ENCODE peak calls at places on chromosomes 11 and 22, in nine cellular contexts. One of them, this sample, is unnamed.

GRCh38 chr11:101844608-101845007 is 70.2 kb upstream of the CEP126 start:
- DNase-seq in T-helper 2 cell: no peak
- DNase-seq in stomach: no peak
- DNase-seq in EH: no peak
- DNase-seq in KG1: no peak
- DNase-seq in progenitor cell of endocrine pancreas: no peak
- DNase-seq in stimulated activated CD4-positive, alpha-beta T cell treated with anti-CD3 and anti-CD28 coated beads, Interleukin-1b, Interleukin-23, amount 100 ng/mL, for 24 hours: no peak
- DNase-seq in stimulated activated naive B cell treated with anti-CD40 and anti-IgM and Interleukin-4, amounts not matched to agents 10 μg/mL and 1 μg/mL and 100 μg/mL, for 72 hours: no peak
- DNase-seq in naive B cell: no peak
- DNase-seq in this sample: no peak

GRCh38 chr22:24553597-24554315 is 1.2 kb downstream of the GUCD1 start:
- DNase-seq in stimulated activated CD4-positive, alpha-beta T cell treated with anti-CD3 and anti-CD28 coated beads, Interleukin-1b, Interleukin-23, amount 100 ng/mL, for 24 hours: no peak
- DNase-seq in T-helper 2 cell: no peak
- DNase-seq in KG1: no peak
- DNase-seq in stimulated activated naive B cell treated with anti-CD40 and anti-IgM and Interleukin-4, amounts not matched to agents 10 μg/mL and 1 μg/mL and 100 μg/mL, for 72 hours: no peak
- DNase-seq in progenitor cell of endocrine pancreas: no peak
- DNase-seq in EH: peak; percentile 40
- DNase-seq in naive B cell: no peak
- DNase-seq in stomach: peak; percentile 62
- DNase-seq in this sample: no peak

GRCh38 chr11:67998150-67999045 is 5.5 kb downstream of the UNC93B1 start:
- DNase-seq in stomach: no peak
- DNase-seq in EH: no peak
- DNase-seq in stimulated activated CD4-positive, alpha-beta T cell treated with anti-CD3 and anti-CD28 coated beads, Interleukin-1b, Interleukin-23, amount 100 ng/mL, for 24 hours: no peak
- DNase-seq in stimulated activated naive B cell treated with anti-CD40 and anti-IgM and Interleukin-4, amounts not matched to agents 10 μg/mL and 1 μg/mL and 100 μg/mL, for 72 hours: no peak
- DNase-seq in progenitor cell of endocrine pancreas: no peak
- DNase-seq in KG1: no peak
- DNase-seq in T-helper 2 cell: no peak
- DNase-seq in naive B cell: no peak
- DNase-seq in this sample: peak; percentile 67

GRCh38 chr11:70281114-70281729 is 10.7 kb downstream of the PPFIA1 start:
- DNase-seq in T-helper 2 cell: no peak
- DNase-seq in progenitor cell of endocrine pancreas: no peak
- DNase-seq in stimulated activated CD4-positive, alpha-beta T cell treated with anti-CD3 and anti-CD28 coated beads, Interleukin-1b, Interleukin-23, amount 100 ng/mL, for 24 hours: no peak
- DNase-seq in stomach: no peak
- DNase-seq in stimulated activated naive B cell treated with anti-CD40 and anti-IgM and Interleukin-4, amounts not matched to agents 10 μg/mL and 1 μg/mL and 100 μg/mL, for 72 hours: no peak
- DNase-seq in KG1: no peak
- DNase-seq in naive B cell: no peak
- DNase-seq in EH: peak; percentile 82
- DNase-seq in this sample: peak; percentile 81

GRCh38 chr11:35146074-35146521 is 7.1 kb downstream of the CD44 start:
- DNase-seq in EH: no peak
- DNase-seq in KG1: no peak
- DNase-seq in stimulated activated CD4-positive, alpha-beta T cell treated with anti-CD3 and anti-CD28 coated beads, Interleukin-1b, Interleukin-23, amount 100 ng/mL, for 24 hours: peak; percentile 55
- DNase-seq in stomach: no peak
- DNase-seq in progenitor cell of endocrine pancreas: no peak
- DNase-seq in stimulated activated naive B cell treated with anti-CD40 and anti-IgM and Interleukin-4, amounts not matched to agents 10 μg/mL and 1 μg/mL and 100 μg/mL, for 72 hours: peak; percentile 70
- DNase-seq in naive B cell: no peak
- DNase-seq in T-helper 2 cell: peak; percentile 33
- DNase-seq in this sample: no peak

GRCh38 chr11:112292785-112293407 is 32.2 kb upstream of the PLET1 start:
- DNase-seq in naive B cell: no peak
- DNase-seq in stimulated activated naive B cell treated with anti-CD40 and anti-IgM and Interleukin-4, amounts not matched to agents 10 μg/mL and 1 μg/mL and 100 μg/mL, for 72 hours: no peak
- DNase-seq in stomach: peak; percentile 44
- DNase-seq in progenitor cell of endocrine pancreas: no peak
- DNase-seq in KG1: no peak
- DNase-seq in EH: peak; percentile 98
- DNase-seq in stimulated activated CD4-positive, alpha-beta T cell treated with anti-CD3 and anti-CD28 coated beads, Interleukin-1b, Interleukin-23, amount 100 ng/mL, for 24 hours: no peak
- DNase-seq in T-helper 2 cell: no peak
- DNase-seq in this sample: no peak

GRCh38 chr11:65851083-65851579 is 6.8 kb downstream of the CFL1 start:
- DNase-seq in EH: peak; percentile 51
- DNase-seq in stomach: no peak
- DNase-seq in KG1: no peak
- DNase-seq in stimulated activated naive B cell treated with anti-CD40 and anti-IgM and Interleukin-4, amounts not matched to agents 10 μg/mL and 1 μg/mL and 100 μg/mL, for 72 hours: no peak
- DNase-seq in naive B cell: no peak
- DNase-seq in T-helper 2 cell: no peak
- DNase-seq in stimulated activated CD4-positive, alpha-beta T cell treated with anti-CD3 and anti-CD28 coated beads, Interleukin-1b, Interleukin-23, amount 100 ng/mL, for 24 hours: no peak
- DNase-seq in progenitor cell of endocrine pancreas: no peak
- DNase-seq in this sample: peak; percentile 61

GRCh38 chr11:120881591-120881990 is 142.3 kb upstream of the TBCEL start:
- DNase-seq in progenitor cell of endocrine pancreas: no peak
- DNase-seq in stimulated activated CD4-positive, alpha-beta T cell treated with anti-CD3 and anti-CD28 coated beads, Interleukin-1b, Interleukin-23, amount 100 ng/mL, for 24 hours: no peak
- DNase-seq in naive B cell: no peak
- DNase-seq in stomach: no peak
- DNase-seq in T-helper 2 cell: no peak
- DNase-seq in stimulated activated naive B cell treated with anti-CD40 and anti-IgM and Interleukin-4, amounts not matched to agents 10 μg/mL and 1 μg/mL and 100 μg/mL, for 72 hours: no peak
- DNase-seq in EH: no peak
- DNase-seq in KG1: no peak
- DNase-seq in this sample: no peak

GRCh38 chr11:45102361-45102809 is 44.1 kb upstream of the PRDM11 start:
- DNase-seq in T-helper 2 cell: no peak
- DNase-seq in stomach: no peak
- DNase-seq in KG1: no peak
- DNase-seq in naive B cell: no peak
- DNase-seq in progenitor cell of endocrine pancreas: no peak
- DNase-seq in stimulated activated CD4-positive, alpha-beta T cell treated with anti-CD3 and anti-CD28 coated beads, Interleukin-1b, Interleukin-23, amount 100 ng/mL, for 24 hours: no peak
- DNase-seq in EH: no peak
- DNase-seq in stimulated activated naive B cell treated with anti-CD40 and anti-IgM and Interleukin-4, amounts not matched to agents 10 μg/mL and 1 μg/mL and 100 μg/mL, for 72 hours: no peak
- DNase-seq in this sample: no peak

GRCh38 chr11:34356918-34357645 is 728 bp downstream of the ABTB2 start:
- DNase-seq in stimulated activated CD4-positive, alpha-beta T cell treated with anti-CD3 and anti-CD28 coated beads, Interleukin-1b, Interleukin-23, amount 100 ng/mL, for 24 hours: peak; percentile 23
- DNase-seq in naive B cell: peak; percentile 37
- DNase-seq in stimulated activated naive B cell treated with anti-CD40 and anti-IgM and Interleukin-4, amounts not matched to agents 10 μg/mL and 1 μg/mL and 100 μg/mL, for 72 hours: peak; percentile 44
- DNase-seq in progenitor cell of endocrine pancreas: peak; percentile 51
- DNase-seq in stomach: peak; percentile 63
- DNase-seq in EH: peak; percentile 64
- DNase-seq in T-helper 2 cell: peak; percentile 35
- DNase-seq in KG1: peak; percentile 43
- DNase-seq in this sample: peak; percentile 91

GRCh38 chr22:22595001-22595835 is 36.2 kb upstream of the PRAME start:
- DNase-seq in T-helper 2 cell: no peak
- DNase-seq in KG1: no peak
- DNase-seq in EH: no peak
- DNase-seq in stomach: no peak
- DNase-seq in naive B cell: no peak
- DNase-seq in stimulated activated naive B cell treated with anti-CD40 and anti-IgM and Interleukin-4, amounts not matched to agents 10 μg/mL and 1 μg/mL and 100 μg/mL, for 72 hours: no peak
- DNase-seq in stimulated activated CD4-positive, alpha-beta T cell treated with anti-CD3 and anti-CD28 coated beads, Interleukin-1b, Interleukin-23, amount 100 ng/mL, for 24 hours: no peak
- DNase-seq in progenitor cell of endocrine pancreas: no peak
- DNase-seq in this sample: no peak

GRCh38 chr11:114479331-114479730 is 40.1 kb downstream of the REXO2 start:
- DNase-seq in stimulated activated naive B cell treated with anti-CD40 and anti-IgM and Interleukin-4, amounts not matched to agents 10 μg/mL and 1 μg/mL and 100 μg/mL, for 72 hours: no peak
- DNase-seq in KG1: no peak
- DNase-seq in EH: peak; percentile 9
- DNase-seq in T-helper 2 cell: no peak
- DNase-seq in naive B cell: no peak
- DNase-seq in progenitor cell of endocrine pancreas: no peak
- DNase-seq in stomach: no peak
- DNase-seq in stimulated activated CD4-positive, alpha-beta T cell treated with anti-CD3 and anti-CD28 coated beads, Interleukin-1b, Interleukin-23, amount 100 ng/mL, for 24 hours: no peak
- DNase-seq in this sample: no peak

GRCh38 chr11:44833869-44834452 is 107.2 kb downstream of the TSPAN18 start:
- DNase-seq in progenitor cell of endocrine pancreas: no peak
- DNase-seq in naive B cell: no peak
- DNase-seq in EH: no peak
- DNase-seq in T-helper 2 cell: no peak
- DNase-seq in stimulated activated CD4-positive, alpha-beta T cell treated with anti-CD3 and anti-CD28 coated beads, Interleukin-1b, Interleukin-23, amount 100 ng/mL, for 24 hours: no peak
- DNase-seq in stomach: no peak
- DNase-seq in KG1: no peak
- DNase-seq in stimulated activated naive B cell treated with anti-CD40 and anti-IgM and Interleukin-4, amounts not matched to agents 10 μg/mL and 1 μg/mL and 100 μg/mL, for 72 hours: no peak
- DNase-seq in this sample: peak; percentile 40

GRCh38 chr11:19281041-19281440 is 40.3 kb upstream of the E2F8 start:
- DNase-seq in stimulated activated CD4-positive, alpha-beta T cell treated with anti-CD3 and anti-CD28 coated beads, Interleukin-1b, Interleukin-23, amount 100 ng/mL, for 24 hours: no peak
- DNase-seq in progenitor cell of endocrine pancreas: no peak
- DNase-seq in T-helper 2 cell: no peak
- DNase-seq in naive B cell: no peak
- DNase-seq in KG1: no peak
- DNase-seq in EH: no peak
- DNase-seq in stimulated activated naive B cell treated with anti-CD40 and anti-IgM and Interleukin-4, amounts not matched to agents 10 μg/mL and 1 μg/mL and 100 μg/mL, for 72 hours: no peak
- DNase-seq in stomach: no peak
- DNase-seq in this sample: no peak

GRCh38 chr11:117009905-117010605 is 88.2 kb downstream of the SIK3 start:
- DNase-seq in T-helper 2 cell: no peak
- DNase-seq in naive B cell: no peak
- DNase-seq in progenitor cell of endocrine pancreas: no peak
- DNase-seq in stimulated activated CD4-positive, alpha-beta T cell treated with anti-CD3 and anti-CD28 coated beads, Interleukin-1b, Interleukin-23, amount 100 ng/mL, for 24 hours: no peak
- DNase-seq in stomach: no peak
- DNase-seq in EH: peak; percentile 16
- DNase-seq in stimulated activated naive B cell treated with anti-CD40 and anti-IgM and Interleukin-4, amounts not matched to agents 10 μg/mL and 1 μg/mL and 100 μg/mL, for 72 hours: no peak
- DNase-seq in KG1: no peak
- DNase-seq in this sample: no peak

GRCh38 chr22:32619614-32620426 is 145.2 kb downstream of the FBXO7 start:
- DNase-seq in stimulated activated naive B cell treated with anti-CD40 and anti-IgM and Interleukin-4, amounts not matched to agents 10 μg/mL and 1 μg/mL and 100 μg/mL, for 72 hours: no peak
- DNase-seq in stimulated activated CD4-positive, alpha-beta T cell treated with anti-CD3 and anti-CD28 coated beads, Interleukin-1b, Interleukin-23, amount 100 ng/mL, for 24 hours: no peak
- DNase-seq in stomach: no peak
- DNase-seq in naive B cell: no peak
- DNase-seq in EH: peak; percentile 83
- DNase-seq in progenitor cell of endocrine pancreas: no peak
- DNase-seq in KG1: no peak
- DNase-seq in T-helper 2 cell: no peak
- DNase-seq in this sample: peak; percentile 88

GRCh38 chr22:50089231-50090140 is at the start of gene MOV10L1:
- DNase-seq in KG1: no peak
- DNase-seq in stimulated activated CD4-positive, alpha-beta T cell treated with anti-CD3 and anti-CD28 coated beads, Interleukin-1b, Interleukin-23, amount 100 ng/mL, for 24 hours: no peak
- DNase-seq in T-helper 2 cell: no peak
- DNase-seq in stomach: no peak
- DNase-seq in EH: no peak
- DNase-seq in progenitor cell of endocrine pancreas: no peak
- DNase-seq in stimulated activated naive B cell treated with anti-CD40 and anti-IgM and Interleukin-4, amounts not matched to agents 10 μg/mL and 1 μg/mL and 100 μg/mL, for 72 hours: no peak
- DNase-seq in naive B cell: no peak
- DNase-seq in this sample: no peak

GRCh38 chr11:8292351-8292750 is 28.7 kb upstream of the LMO1 start:
- DNase-seq in KG1: no peak
- DNase-seq in stomach: no peak
- DNase-seq in stimulated activated CD4-positive, alpha-beta T cell treated with anti-CD3 and anti-CD28 coated beads, Interleukin-1b, Interleukin-23, amount 100 ng/mL, for 24 hours: no peak
- DNase-seq in T-helper 2 cell: no peak
- DNase-seq in EH: no peak
- DNase-seq in stimulated activated naive B cell treated with anti-CD40 and anti-IgM and Interleukin-4, amounts not matched to agents 10 μg/mL and 1 μg/mL and 100 μg/mL, for 72 hours: no peak
- DNase-seq in progenitor cell of endocrine pancreas: no peak
- DNase-seq in naive B cell: no peak
- DNase-seq in this sample: no peak

GRCh38 chr11:15711311-15711710 is 596.6 kb downstream of the INSC start:
- DNase-seq in progenitor cell of endocrine pancreas: no peak
- DNase-seq in T-helper 2 cell: no peak
- DNase-seq in stomach: no peak
- DNase-seq in EH: no peak
- DNase-seq in naive B cell: no peak
- DNase-seq in stimulated activated CD4-positive, alpha-beta T cell treated with anti-CD3 and anti-CD28 coated beads, Interleukin-1b, Interleukin-23, amount 100 ng/mL, for 24 hours: no peak
- DNase-seq in stimulated activated naive B cell treated with anti-CD40 and anti-IgM and Interleukin-4, amounts not matched to agents 10 μg/mL and 1 μg/mL and 100 μg/mL, for 72 hours: no peak
- DNase-seq in KG1: no peak
- DNase-seq in this sample: no peak

GRCh38 chr22:34880667-34881066 is 185.3 kb upstream of the ISX start:
- DNase-seq in naive B cell: no peak
- DNase-seq in progenitor cell of endocrine pancreas: no peak
- DNase-seq in stimulated activated CD4-positive, alpha-beta T cell treated with anti-CD3 and anti-CD28 coated beads, Interleukin-1b, Interleukin-23, amount 100 ng/mL, for 24 hours: no peak
- DNase-seq in T-helper 2 cell: no peak
- DNase-seq in stomach: no peak
- DNase-seq in stimulated activated naive B cell treated with anti-CD40 and anti-IgM and Interleukin-4, amounts not matched to agents 10 μg/mL and 1 μg/mL and 100 μg/mL, for 72 hours: no peak
- DNase-seq in EH: no peak
- DNase-seq in KG1: no peak
- DNase-seq in this sample: no peak

GRCh38 chr11:7637447-7638157 is 35.7 kb downstream of the CYB5R2 start:
- DNase-seq in T-helper 2 cell: no peak
- DNase-seq in EH: peak; percentile 80
- DNase-seq in stimulated activated CD4-positive, alpha-beta T cell treated with anti-CD3 and anti-CD28 coated beads, Interleukin-1b, Interleukin-23, amount 100 ng/mL, for 24 hours: no peak
- DNase-seq in progenitor cell of endocrine pancreas: no peak
- DNase-seq in stimulated activated naive B cell treated with anti-CD40 and anti-IgM and Interleukin-4, amounts not matched to agents 10 μg/mL and 1 μg/mL and 100 μg/mL, for 72 hours: no peak
- DNase-seq in naive B cell: no peak
- DNase-seq in KG1: no peak
- DNase-seq in stomach: no peak
- DNase-seq in this sample: no peak

GRCh38 chr11:3939211-3939610 is 83.7 kb downstream of the STIM1 start:
- DNase-seq in T-helper 2 cell: no peak
- DNase-seq in EH: peak; percentile 92
- DNase-seq in stimulated activated CD4-positive, alpha-beta T cell treated with anti-CD3 and anti-CD28 coated beads, Interleukin-1b, Interleukin-23, amount 100 ng/mL, for 24 hours: no peak
- DNase-seq in naive B cell: no peak
- DNase-seq in stomach: no peak
- DNase-seq in KG1: no peak
- DNase-seq in progenitor cell of endocrine pancreas: no peak
- DNase-seq in stimulated activated naive B cell treated with anti-CD40 and anti-IgM and Interleukin-4, amounts not matched to agents 10 μg/mL and 1 μg/mL and 100 μg/mL, for 72 hours: no peak
- DNase-seq in this sample: no peak

GRCh38 chr22:44663256-44663999 is 38.6 kb upstream of the PRR5 start:
- DNase-seq in KG1: no peak
- DNase-seq in progenitor cell of endocrine pancreas: no peak
- DNase-seq in stimulated activated naive B cell treated with anti-CD40 and anti-IgM and Interleukin-4, amounts not matched to agents 10 μg/mL and 1 μg/mL and 100 μg/mL, for 72 hours: no peak
- DNase-seq in naive B cell: no peak
- DNase-seq in stomach: no peak
- DNase-seq in T-helper 2 cell: no peak
- DNase-seq in stimulated activated CD4-positive, alpha-beta T cell treated with anti-CD3 and anti-CD28 coated beads, Interleukin-1b, Interleukin-23, amount 100 ng/mL, for 24 hours: no peak
- DNase-seq in EH: no peak
- DNase-seq in this sample: peak; percentile 68

GRCh38 chr11:6608011-6608410 is 4.0 kb downstream of the TAF10 start:
- DNase-seq in progenitor cell of endocrine pancreas: no peak
- DNase-seq in stomach: no peak
- DNase-seq in stimulated activated naive B cell treated with anti-CD40 and anti-IgM and Interleukin-4, amounts not matched to agents 10 μg/mL and 1 μg/mL and 100 μg/mL, for 72 hours: no peak
- DNase-seq in T-helper 2 cell: no peak
- DNase-seq in naive B cell: no peak
- DNase-seq in EH: no peak
- DNase-seq in KG1: no peak
- DNase-seq in stimulated activated CD4-positive, alpha-beta T cell treated with anti-CD3 and anti-CD28 coated beads, Interleukin-1b, Interleukin-23, amount 100 ng/mL, for 24 hours: no peak
- DNase-seq in this sample: peak; percentile 77

GRCh38 chr22:48899523-48900326 is 927.9 kb downstream of the BRD1 start:
- DNase-seq in T-helper 2 cell: no peak
- DNase-seq in stimulated activated naive B cell treated with anti-CD40 and anti-IgM and Interleukin-4, amounts not matched to agents 10 μg/mL and 1 μg/mL and 100 μg/mL, for 72 hours: no peak
- DNase-seq in EH: no peak
- DNase-seq in naive B cell: no peak
- DNase-seq in KG1: no peak
- DNase-seq in stomach: no peak
- DNase-seq in progenitor cell of endocrine pancreas: no peak
- DNase-seq in stimulated activated CD4-positive, alpha-beta T cell treated with anti-CD3 and anti-CD28 coated beads, Interleukin-1b, Interleukin-23, amount 100 ng/mL, for 24 hours: no peak
- DNase-seq in this sample: peak; percentile 70

GRCh38 chr11:128302425-128303186 is 284.8 kb downstream of the ETS1 start:
- DNase-seq in stomach: no peak
- DNase-seq in stimulated activated CD4-positive, alpha-beta T cell treated with anti-CD3 and anti-CD28 coated beads, Interleukin-1b, Interleukin-23, amount 100 ng/mL, for 24 hours: no peak
- DNase-seq in stimulated activated naive B cell treated with anti-CD40 and anti-IgM and Interleukin-4, amounts not matched to agents 10 μg/mL and 1 μg/mL and 100 μg/mL, for 72 hours: peak; percentile 64
- DNase-seq in naive B cell: peak; percentile 78
- DNase-seq in EH: no peak
- DNase-seq in KG1: peak; percentile 70
- DNase-seq in T-helper 2 cell: peak; percentile 66
- DNase-seq in progenitor cell of endocrine pancreas: no peak
- DNase-seq in this sample: no peak

GRCh38 chr22:37182949-37183245 is 5.2 kb downstream of the C1QTNF6 start:
- DNase-seq in naive B cell: no peak
- DNase-seq in stomach: no peak
- DNase-seq in stimulated activated CD4-positive, alpha-beta T cell treated with anti-CD3 and anti-CD28 coated beads, Interleukin-1b, Interleukin-23, amount 100 ng/mL, for 24 hours: no peak
- DNase-seq in stimulated activated naive B cell treated with anti-CD40 and anti-IgM and Interleukin-4, amounts not matched to agents 10 μg/mL and 1 μg/mL and 100 μg/mL, for 72 hours: no peak
- DNase-seq in T-helper 2 cell: no peak
- DNase-seq in EH: no peak
- DNase-seq in KG1: no peak
- DNase-seq in progenitor cell of endocrine pancreas: no peak
- DNase-seq in this sample: peak; percentile 43

This sample was measured in posterior vena cava.